ENCODE peak calls at places on chromosomes 3 and 15, in six cellular contexts. X is MM.1S, Q is stomach, E is tibial artery, S is heart right ventricle, C is AG10803. L is an unnamed sample.

GRCh38 chr15:31273258-31273941 is 53.2 kb upstream of the KLF13 start:
- DNase-seq in C (no peak), Q (peak), E (no peak), S (no peak), X (no peak), L (no peak)

GRCh38 chr3:114632757-114633424 is 339.1 kb downstream of the TIGIT start:
- DNase-seq in X (no peak), C (no peak), E (no peak), Q (no peak), S (no peak), L (no peak)

GRCh38 chr15:68413363-68414255 is 18.4 kb downstream of the ITGA11 start:
- DNase-seq in Q (no peak), C (peak), X (no peak), E (peak), S (peak), L (no peak)

GRCh38 chr15:75663931-75664421 is 16.3 kb downstream of the SNX33 start:
- DNase-seq in Q (peak), S (no peak), C (no peak), X (no peak), E (no peak), L (no peak)

GRCh38 chr15:89785771-89786135 is 9.6 kb downstream of the MESP2 start:
- DNase-seq in C (peak), Q (no peak), X (no peak), E (no peak), S (no peak), L (no peak)

GRCh38 chr3:81550415-81550814 is 211.0 kb downstream of the GBE1 start:
- DNase-seq in C (peak), Q (no peak), S (no peak), E (no peak), X (no peak), L (no peak)

GRCh38 chr15:80990955-80991354 is 1.3 kb upstream of the MESD start:
- DNase-seq in X (no peak), Q (no peak), C (no peak), E (no peak), S (no peak), L (no peak)

GRCh38 chr15:87940763-87941162 is 315.8 kb downstream of the NTRK3 start:
- DNase-seq in E (no peak), Q (no peak), X (no peak), C (peak), S (no peak), L (peak)

GRCh38 chr15:40306371-40306770 is 1.4 kb downstream of the PLCB2 start:
- DNase-seq in E (no peak), X (no peak), C (no peak), S (no peak), Q (no peak), L (no peak)

GRCh38 chr3:158841387-158841786 is 39.5 kb downstream of the MFSD1 start:
- DNase-seq in S (no peak), X (no peak), Q (no peak), E (no peak), C (no peak), L (no peak)

GRCh38 chr15:51450001-51450400 is 108.5 kb downstream of the GLDN start:
- DNase-seq in Q (no peak), X (no peak), C (peak), E (no peak), S (no peak), L (no peak)

GRCh38 chr15:69668963-69669362 is 216.3 kb downstream of the RPLP1 start:
- DNase-seq in C (no peak), E (no peak), Q (peak), S (peak), X (peak), L (peak)

GRCh38 chr3:70951937-70952492 is 631.5 kb downstream of the FOXP1 start:
- DNase-seq in C (no peak), E (no peak), Q (no peak), S (no peak), X (no peak), L (no peak)

GRCh38 chr3:161386991-161387390 is 15.7 kb upstream of the SPTSSB start:
- DNase-seq in X (no peak), S (no peak), E (no peak), Q (no peak), C (no peak), L (no peak)

GRCh38 chr3:104556372-104557078 is 810.2 kb upstream of the ALCAM start:
- DNase-seq in Q (no peak), X (no peak), E (no peak), C (peak), S (no peak), L (no peak)

GRCh38 chr15:52790166-52790708 is at the start of gene ONECUT1:
- DNase-seq in X (peak), C (peak), S (peak), Q (peak), E (no peak), L (peak)

GRCh38 chr3:64342940-64343691 is 117.8 kb upstream of the PRICKLE2 start:
- DNase-seq in E (no peak), Q (no peak), C (peak), S (no peak), X (no peak), L (no peak)

GRCh38 chr3:58713715-58714401 is 47.3 kb upstream of the FAM3D start:
- DNase-seq in S (no peak), E (no peak), X (no peak), C (no peak), Q (no peak), L (no peak)

GRCh38 chr15:89781891-89782618 is 5.9 kb downstream of the MESP2 start:
- DNase-seq in C (peak), Q (no peak), X (peak), E (no peak), S (no peak), L (no peak)

GRCh38 chr3:94512876-94513275 is 450.0 kb downstream of the NSUN3 start:
- DNase-seq in S (no peak), X (no peak), C (no peak), Q (no peak), E (no peak), L (no peak)
- H3K4me3 ChIP-seq in S (no peak), X (no peak), C (no peak), Q (no peak), E (no peak), L (no peak)

GRCh38 chr3:16064660-16065414 is 109.6 kb upstream of the GALNT15 start:
- DNase-seq in Q (no peak), X (no peak), S (peak), C (peak), E (peak), L (peak)
- H3K4me3 ChIP-seq in Q (no peak), X (no peak), S (no peak), C (no peak), E (no peak), L (no peak)

GRCh38 chr15:33467146-33467815 is 156.5 kb downstream of the RYR3 start:
- DNase-seq in E (no peak), X (no peak), S (no peak), Q (no peak), C (no peak), L (no peak)

GRCh38 chr15:33467816-33468163 is 157.0 kb downstream of the RYR3 start:
- DNase-seq in E (no peak), S (no peak), X (peak), Q (no peak), C (no peak), L (no peak)

GRCh38 chr15:33473005-33473404 is 162.2 kb downstream of the RYR3 start:
- DNase-seq in C (no peak), X (no peak), E (no peak), Q (no peak), S (no peak), L (no peak)

DNA sequence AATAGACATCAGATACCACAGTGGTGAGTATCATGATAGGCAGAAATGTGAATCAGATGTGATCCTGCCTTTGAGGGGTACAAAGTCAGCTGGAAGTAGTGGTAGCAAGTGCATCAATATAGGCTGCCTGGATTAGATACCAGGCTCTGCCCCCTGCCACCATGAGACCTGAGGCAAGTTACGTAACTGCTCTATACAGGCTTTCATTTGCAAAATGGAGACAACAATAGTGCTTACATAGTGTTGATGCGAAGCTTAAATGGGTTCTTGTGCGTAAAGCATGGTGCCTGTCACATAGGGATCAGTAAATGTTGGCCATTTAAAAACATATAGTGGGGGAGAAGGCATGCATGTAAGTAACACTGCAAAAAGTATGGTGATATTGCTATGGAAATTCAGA is 158.0 kb downstream of the RYR3 start:
- DNase-seq in S (no peak), X (no peak), E (no peak), Q (no peak), C (no peak), L (no peak)
- H3K4me3 ChIP-seq in S (no peak), X (no peak), E (no peak), Q (no peak), C (no peak), L (no peak)

GRCh38 chr3:188091746-188092145 is 62.2 kb upstream of the LPP start:
- DNase-seq in X (no peak), S (no peak), E (no peak), C (no peak), Q (no peak), L (no peak)
- H3K4me3 ChIP-seq in X (no peak), S (no peak), E (no peak), C (no peak), Q (no peak), L (no peak)

GRCh38 chr15:96328101-96328958 is 2.2 kb upstream of the NR2F2 start:
- DNase-seq in X (no peak), S (no peak), Q (no peak), E (no peak), C (no peak), L (no peak)
- H3K4me3 ChIP-seq in X (no peak), S (peak), Q (peak), E (peak), C (peak), L (no peak)

GRCh38 chr3:54083901-54084300 is 38.5 kb upstream of the CACNA2D3 start:
- DNase-seq in E (no peak), X (no peak), C (no peak), S (no peak), Q (no peak), L (no peak)

GRCh38 chr3:54085936-54086335 is 36.4 kb upstream of the CACNA2D3 start:
- DNase-seq in E (no peak), X (no peak), S (no peak), Q (no peak), C (no peak), L (no peak)

GRCh38 chr3:54087581-54088410 is 34.6 kb upstream of the CACNA2D3 start:
- DNase-seq in X (no peak), E (no peak), C (no peak), S (peak), Q (no peak), L (no peak)

DNA sequence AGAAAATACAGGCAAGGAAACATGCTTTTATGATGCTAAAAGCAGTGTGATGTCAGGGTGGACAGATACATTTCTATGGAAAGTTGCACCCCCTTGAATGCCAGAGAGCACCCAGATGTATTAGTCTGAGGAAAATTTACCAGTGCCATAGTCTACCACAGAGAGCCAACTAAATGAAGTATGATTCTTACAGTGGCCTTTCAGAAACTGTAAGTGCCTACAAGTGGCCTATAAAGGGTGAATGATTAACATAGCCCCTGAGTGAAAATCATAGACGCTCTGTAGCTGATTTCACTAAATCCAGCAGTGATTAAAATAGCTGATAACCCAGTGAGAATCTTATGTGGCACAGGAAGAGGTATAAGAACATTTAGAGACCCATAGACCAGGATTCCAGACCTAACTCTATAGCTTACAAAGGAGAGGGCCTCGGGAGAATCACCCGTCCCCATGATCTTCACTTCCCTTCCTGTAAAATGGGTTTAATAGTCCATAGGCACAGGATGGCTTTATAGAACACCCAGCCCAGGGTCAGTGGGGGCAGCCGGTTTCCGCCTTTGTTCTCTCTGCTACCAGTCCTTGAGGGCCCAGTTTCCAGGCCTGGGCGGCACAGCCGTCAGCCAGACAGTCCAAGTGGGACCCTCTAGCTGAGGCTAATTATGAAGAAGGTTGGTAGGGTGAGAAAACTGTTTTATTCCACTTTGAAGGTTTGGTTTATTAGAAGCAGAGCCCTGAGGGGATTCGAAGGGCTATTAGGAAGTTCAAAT is 35.5 kb upstream of the CACNA2D3 start:
- DNase-seq in Q (no peak), X (no peak), C (no peak), E (no peak), S (no peak), L (no peak)
- H3K4me3 ChIP-seq in Q (no peak), X (no peak), C (no peak), E (no peak), S (no peak), L (no peak)

GRCh38 chr3:194607592-194608386 is 25.4 kb downstream of the TMEM44 start:
- DNase-seq in S (no peak), Q (no peak), E (no peak), C (no peak), X (no peak), L (no peak)

GRCh38 chr3:194604837-194605236 is 28.4 kb downstream of the TMEM44 start:
- DNase-seq in C (no peak), S (no peak), X (no peak), Q (no peak), E (no peak), L (no peak)

GRCh38 chr3:194606163-194606562 is 27.1 kb downstream of the TMEM44 start:
- DNase-seq in E (no peak), Q (no peak), C (no peak), S (no peak), X (no peak), L (no peak)

GRCh38 chr3:194608981-194609380 is 24.2 kb downstream of the TMEM44 start:
- DNase-seq in S (no peak), E (no peak), Q (no peak), X (no peak), C (no peak), L (no peak)

GRCh38 chr3:194606941-194607340 is 26.3 kb downstream of the TMEM44 start:
- DNase-seq in Q (no peak), E (no peak), S (no peak), C (no peak), X (no peak), L (no peak)
- H3K4me3 ChIP-seq in Q (no peak), E (no peak), S (no peak), C (no peak), X (no peak), L (no peak)